ENCODE peak calls at places on chromosomes 4 and X, in eight cellular contexts. E, T, U, Q, R, H, D and P are unnamed samples.

GRCh38 chrX:139762400-139763183 is 54.6 kb upstream of the MCF2 start:
- DNase-seq in R (peak), H (no peak), E (no peak), U (no peak), D (no peak), T (no peak), Q (no peak), P (no peak)

GRCh38 chr4:113436360-113436759 is 325.2 kb downstream of the CAMK2D start:
- DNase-seq in R (peak), D (no peak), Q (no peak), U (no peak), H (no peak), T (no peak), E (no peak), P (peak)

GRCh38 chr4:72006576-72006975 is 25.2 kb upstream of the NPFFR2 start:
- DNase-seq in D (no peak), H (no peak), Q (no peak), U (peak), T (no peak), R (peak), E (no peak), P (peak)

GRCh38 chrX:146614693-146615524 is 194.7 kb upstream of the CXorf51B start:
- DNase-seq in E (no peak), T (no peak), R (no peak), Q (no peak), U (no peak), D (no peak), H (no peak), P (no peak)

GRCh38 chrX:143635915-143636314 is at the start of gene SLITRK4:
- DNase-seq in U (no peak), D (no peak), E (no peak), R (no peak), H (peak), T (no peak), Q (peak), P (no peak)

GRCh38 chr4:26199566-26199965 is 121.2 kb upstream of the RBPJ start:
- DNase-seq in U (no peak), R (no peak), E (no peak), T (no peak), H (no peak), Q (no peak), D (no peak), P (no peak)

GRCh38 chr4:1864076-1865008 is 6.9 kb upstream of the NSD2 start:
- DNase-seq in U (no peak), Q (no peak), R (no peak), E (no peak), H (peak), T (no peak), D (no peak), P (no peak)

GRCh38 chr4:159238631-159239030 is 135.8 kb downstream of the RAPGEF2 start:
- DNase-seq in E (no peak), T (no peak), Q (no peak), D (no peak), R (no peak), U (no peak), H (no peak), P (no peak)

GRCh38 chr4:120765271-120765985 is 157.1 kb downstream of the PRDM5 start:
- DNase-seq in H (no peak), U (no peak), T (no peak), R (peak), D (no peak), E (no peak), Q (no peak), P (no peak)

GRCh38 chr4:89939994-89940393 is 45.3 kb downstream of the MMRN1 start:
- DNase-seq in H (no peak), R (peak), Q (peak), U (no peak), D (no peak), E (no peak), T (no peak), P (no peak)

GRCh38 chrX:110532527-110532926 is 173.9 kb downstream of the RTL9 start:
- DNase-seq in H (no peak), R (no peak), T (no peak), E (no peak), U (no peak), Q (no peak), D (no peak), P (no peak)